ENCODE peak calls at places on chromosomes 7 and 10, in nine cellular contexts. E is Daoy; G is suprapubic skin; S is tibial artery; K is naive thymus-derived CD4-positive, alpha-beta T cell; T is nucleus accumbens; D is GDM1; X is HEK293T; U is kidney glomerular epithelial cell. C is an unnamed sample.

GRCh38 chr7:112201421-112201820 is 4.8 kb downstream of the DOCK4 start:
- DNase-seq in K (no peak), T (no peak), U (no peak), X (no peak), G (no peak), D (no peak), S (no peak), E (peak; percentile 77), C (no peak)

GRCh38 chr10:69801434-69802315 is at the start of gene COL13A1:
- DNase-seq in G (no peak), E (peak; percentile 86), K (no peak), X (peak; percentile 64), U (peak; percentile 46), T (no peak), S (peak; percentile 81), D (no peak), C (no peak)

GRCh38 chr10:49310460-49310859 is 11.5 kb downstream of the C10orf71 start:
- DNase-seq in X (no peak), K (no peak), G (no peak), U (no peak), T (no peak), S (peak; percentile 24), D (no peak), E (no peak), C (no peak)

GRCh38 chr7:47191876-47192291 is 390.0 kb downstream of the TNS3 start:
- DNase-seq in K (no peak), G (no peak), T (no peak), D (no peak), U (no peak), S (no peak), X (no peak), E (no peak), C (no peak)

GRCh38 chr10:58473966-58474365 is 38.7 kb upstream of the BICC1 start:
- DNase-seq in U (no peak), K (no peak), G (no peak), X (no peak), D (no peak), E (peak; percentile 55), T (no peak), S (no peak), C (no peak)

GRCh38 chr7:128361463-128362441 is at the start of gene PRRT4:
- DNase-seq in X (peak; percentile 72), K (no peak), D (no peak), S (peak; percentile 68), U (no peak), T (peak; percentile 37), G (peak; percentile 73), E (peak; percentile 54), C (no peak)

GRCh38 chr10:4847580-4848020 is 21.6 kb downstream of the AKR1E2 start:
- DNase-seq in S (no peak), K (no peak), E (peak; percentile 48), T (no peak), X (no peak), U (no peak), D (no peak), G (no peak), C (no peak)

GRCh38 chr10:114631090-114631677 is 26.9 kb downstream of the ABLIM1 start:
- DNase-seq in S (no peak), T (no peak), U (no peak), X (no peak), D (no peak), K (no peak), G (no peak), E (no peak), C (no peak)

GRCh38 chr7:94087664-94088352 is 83.7 kb upstream of the BET1 start:
- DNase-seq in T (no peak), G (no peak), D (peak; percentile 15), E (peak; percentile 72), X (peak; percentile 66), U (peak; percentile 65), S (no peak), K (no peak), C (no peak)

GRCh38 chr10:27504897-27505457 is 873 bp downstream of the RAB18 start:
- DNase-seq in U (peak; percentile 31), S (no peak), G (no peak), E (peak; percentile 6), K (no peak), T (no peak), D (no peak), X (no peak), C (no peak)

GRCh38 chr7:86978804-86979506 is 80.5 kb downstream of the ELAPOR2 start:
- DNase-seq in U (no peak), G (no peak), K (no peak), T (no peak), D (no peak), X (no peak), E (no peak), S (no peak), C (no peak)

GRCh38 chr10:37478381-37478780 is 353.0 kb downstream of the ANKRD30A start:
- DNase-seq in U (no peak), K (no peak), S (peak; percentile 25), G (no peak), X (no peak), E (no peak), D (no peak), T (no peak), C (no peak)

GRCh38 chr7:68321776-68322496 is 1276.3 kb upstream of the AUTS2 start:
- DNase-seq in S (no peak), K (no peak), T (no peak), G (no peak), U (no peak), E (no peak), X (no peak), D (no peak), C (no peak)

GRCh38 chr10:80530251-80530650 is 7.5 kb upstream of the SH2D4B start:
- DNase-seq in G (no peak), E (peak; percentile 64), K (no peak), D (peak; percentile 48), U (no peak), X (no peak), S (no peak), T (no peak), C (peak; percentile 21)

GRCh38 chr7:6284055-6284400 is 11.6 kb upstream of the CYTH3 start:
- DNase-seq in S (peak; percentile 25), U (no peak), E (peak; percentile 53), T (no peak), X (no peak), K (no peak), D (no peak), G (no peak), C (no peak)

GRCh38 chr10:124657806-124658205 is 86.4 kb downstream of the FAM53B start:
- DNase-seq in X (no peak), T (no peak), K (no peak), G (no peak), U (no peak), E (no peak), D (no peak), S (no peak), C (no peak)

GRCh38 chr7:12864470-12865046 is 177.1 kb downstream of the ARL4A start:
- DNase-seq in K (no peak), T (no peak), X (no peak), S (no peak), D (no peak), U (no peak), G (no peak), E (no peak), C (no peak)